ENCODE peak calls at places on chromosome 20, in five cellular contexts. G is GM12865, X is fibroblast of pulmonary artery, A is pancreas, K is upper lobe of right lung. F is an unnamed sample.

GRCh38 chr20:52242237-52243230 is 51.0 kb upstream of the ZFP64 start:
- DNase-seq in G (no peak), X (peak; percentile 37), A (no peak), K (no peak), F (peak; percentile 36)

GRCh38 chr20:40980106-40980827 is 48.4 kb upstream of the TOP1 start:
- DNase-seq in G (peak; percentile 79), X (peak; percentile 29), A (no peak), K (no peak), F (peak; percentile 41)

GRCh38 chr20:3580412-3580811 is 82.8 kb downstream of the GFRA4 start:
- DNase-seq in G (no peak), X (no peak), A (no peak), K (no peak), F (no peak)

GRCh38 chr20:13545755-13546154 is 93.0 kb downstream of the TASP1 start:
- DNase-seq in G (no peak), X (no peak), A (no peak), K (no peak), F (no peak)

GRCh38 chr20:61891916-61892649 is 173.6 kb downstream of the TAF4 start:
- DNase-seq in G (no peak), X (no peak), A (no peak), K (no peak), F (no peak)

GRCh38 chr20:1844723-1845523 is 50.3 kb upstream of the SIRPA start:
- DNase-seq in G (peak; percentile 86), X (peak; percentile 81), A (no peak), K (peak; percentile 75), F (peak; percentile 89)

GRCh38 chr20:4613718-4614620 is 107.7 kb upstream of the PRND start:
- DNase-seq in G (peak; percentile 78), X (peak; percentile 65), A (no peak), K (no peak), F (peak; percentile 72)

GRCh38 chr20:50510706-50511401 is 671 bp downstream of the PTPN1 start:
- DNase-seq in G (no peak), X (no peak), A (peak; percentile 44), K (peak; percentile 73), F (no peak)

GRCh38 chr20:7859371-7859802 is 80.9 kb downstream of the HAO1 start:
- DNase-seq in G (peak; percentile 35), X (peak; percentile 84), A (no peak), K (no peak), F (peak; percentile 80)

GRCh38 chr20:37228111-37228510 is 33.5 kb downstream of the GHRH start:
- DNase-seq in G (no peak), X (no peak), A (no peak), K (no peak), F (no peak)

GRCh38 chr20:51416532-51417244 is 125.8 kb downstream of the NFATC2 start:
- DNase-seq in G (no peak), X (no peak), A (no peak), K (no peak), F (no peak)

GRCh38 chr20:45294659-45295058 is 12.0 kb upstream of the RBPJL start:
- DNase-seq in G (no peak), X (no peak), A (no peak), K (no peak), F (no peak)

GRCh38 chr20:50138479-50139393 is 14.8 kb downstream of the PEDS1 start:
- DNase-seq in G (no peak), X (no peak), A (no peak), K (no peak), F (peak; percentile 45)

GRCh38 chr20:48750941-48751620 is 76.7 kb downstream of the PREX1 start:
- DNase-seq in G (peak; percentile 72), X (peak; percentile 67), A (no peak), K (peak; percentile 80), F (peak; percentile 62)

GRCh38 chr20:34112600-34113061 is 588 bp upstream of the EIF2S2 start:
- DNase-seq in G (peak; percentile 45), X (peak; percentile 59), A (no peak), K (peak; percentile 65), F (peak; percentile 62)

GRCh38 chr20:35264755-35265154 is 13.2 kb downstream of the MMP24OS start:
- DNase-seq in G (no peak), X (peak; percentile 21), A (no peak), K (no peak), F (no peak)

GRCh38 chr20:30598460-30599230 is 658.8 kb upstream of the DEFB115 start:
- DNase-seq in G (no peak), X (no peak), A (no peak), K (no peak), F (no peak)

GRCh38 chr20:53738945-53739798 is 145.5 kb upstream of the ZNF217 start:
- DNase-seq in G (peak; percentile 63), X (peak; percentile 14), A (no peak), K (no peak), F (no peak)

GRCh38 chr20:39089029-39089428 is 126.9 kb downstream of the DHX35 start:
- DNase-seq in G (no peak), X (no peak), A (no peak), K (no peak), F (no peak)

GRCh38 chr20:23995905-23996666 is 7.5 kb upstream of the GGTLC1 start:
- DNase-seq in G (peak; percentile 54), X (peak; percentile 48), A (peak; percentile 65), K (peak; percentile 76), F (peak; percentile 54)

GRCh38 chr20:2773812-2774211 is 26.6 kb downstream of the CPXM1 start:
- DNase-seq in G (no peak), X (no peak), A (no peak), K (no peak), F (no peak)

GRCh38 chr20:60009318-60009717 is 51.1 kb downstream of the CDH26 start:
- DNase-seq in G (no peak), X (no peak), A (no peak), K (peak; percentile 47), F (no peak)

GRCh38 chr20:22819784-22820183 is 215.3 kb upstream of the SSTR4 start:
- DNase-seq in G (no peak), X (no peak), A (no peak), K (no peak), F (no peak)

DNA sequence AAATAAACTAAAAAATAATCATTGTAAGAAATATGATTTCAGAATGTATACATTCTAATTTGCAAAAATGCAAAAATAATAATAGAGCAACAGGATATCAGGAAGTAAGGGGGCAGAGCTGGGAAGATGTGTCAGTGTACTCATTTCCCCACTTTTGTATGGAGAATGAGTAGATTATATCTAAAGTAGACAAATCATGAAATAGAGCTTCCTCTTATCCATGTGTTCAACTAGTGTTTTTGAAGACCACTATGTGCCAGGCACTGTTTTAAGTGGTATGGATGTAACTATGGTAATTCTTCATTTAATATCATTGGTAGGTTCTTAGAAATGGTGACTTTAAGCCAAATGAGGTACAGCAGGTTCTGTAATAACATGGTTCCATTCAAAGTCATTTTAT is 17.0 kb upstream of the BMP2 start:
- DNase-seq in G (no peak), X (no peak), A (no peak), K (no peak), F (no peak)
- H3K4me3 ChIP-seq in G (no peak overlapping the region), X (no peak overlapping the region), A (no peak overlapping the region), K (no peak overlapping the region), F (no peak overlapping the region)

DNA sequence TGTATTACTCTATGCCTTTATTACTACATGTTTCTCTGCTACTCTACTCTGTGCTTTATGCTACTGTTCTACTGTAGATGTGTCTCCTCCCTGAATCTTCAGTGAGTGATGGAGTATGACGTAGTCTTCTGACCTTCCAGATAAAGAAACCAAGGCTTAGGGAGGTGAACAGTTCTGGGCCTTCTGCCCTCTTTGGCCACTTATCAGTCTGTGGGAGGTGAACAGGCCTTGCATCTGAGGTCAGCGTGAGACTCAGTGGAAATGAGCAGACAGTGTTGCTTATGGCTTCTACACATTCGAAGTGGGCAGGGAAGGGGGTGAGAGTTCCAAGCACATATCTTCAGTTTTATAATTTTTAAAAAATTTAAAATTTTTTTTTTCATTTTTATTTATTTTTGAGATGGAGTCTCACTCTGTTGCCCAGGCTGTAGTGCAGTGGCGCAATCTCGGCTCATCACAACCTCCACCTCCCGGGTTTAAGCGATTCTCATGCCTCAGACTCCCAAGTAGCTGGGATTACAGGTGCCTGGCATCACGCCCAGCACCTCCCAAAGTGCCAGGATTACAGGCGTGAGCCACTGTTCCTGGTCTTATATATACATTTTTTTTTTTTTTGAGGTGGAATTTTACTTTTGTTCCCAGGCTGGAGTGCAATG is 24.2 kb downstream of the MYBL2 start:
- DNase-seq in G (no peak), X (no peak), A (no peak), K (no peak), F (no peak)
- H3K4me3 ChIP-seq in G (no peak overlapping the region), X (no peak overlapping the region), A (no peak overlapping the region), K (no peak overlapping the region), F (no peak overlapping the region)

GRCh38 chr20:10670521-10671220 is 3.1 kb downstream of the JAG1 start:
- DNase-seq in G (peak; percentile 91), X (no peak), A (no peak), K (no peak), F (peak; percentile 55)
- H3K4me3 ChIP-seq in G (peak overlapping the region; percentile 92), X (peak overlapping the region; percentile 95), A (peak overlapping the region; percentile 87), K (peak overlapping the region; percentile 91), F (peak overlapping the region; percentile 88)

GRCh38 chr20:55069951-55070350 is 594.6 kb downstream of the DOK5 start:
- DNase-seq in G (no peak), X (no peak), A (no peak), K (no peak), F (no peak)

GRCh38 chr20:55067158-55067825 is 591.9 kb downstream of the DOK5 start:
- DNase-seq in G (no peak), X (no peak), A (no peak), K (no peak), F (no peak)
- H3K4me3 ChIP-seq in G (no peak overlapping the region), X (no peak overlapping the region), A (no peak overlapping the region), K (no peak overlapping the region), F (no peak overlapping the region)

DNA sequence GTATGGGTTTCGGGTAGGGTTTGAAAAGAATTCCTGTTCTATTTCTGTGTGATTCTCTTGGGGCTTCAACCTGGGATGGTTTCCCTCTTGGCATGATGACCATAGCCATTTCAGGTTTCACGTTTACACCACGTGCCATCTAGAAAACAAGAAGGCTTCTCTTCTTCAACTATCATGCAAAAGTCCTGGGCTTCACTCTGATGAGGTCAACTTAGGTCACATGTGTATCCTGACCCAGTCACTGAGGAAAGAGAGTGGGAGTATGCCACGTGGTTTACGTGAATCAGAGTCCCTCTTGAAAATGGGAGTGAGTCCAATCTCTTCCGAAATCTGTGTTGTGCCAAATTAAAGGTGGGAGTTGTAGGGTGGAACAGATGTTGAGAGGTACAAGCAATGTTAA is 141.3 kb upstream of the INSM1 start:
- DNase-seq in G (no peak), X (no peak), A (no peak), K (no peak), F (no peak)
- H3K4me3 ChIP-seq in G (no peak overlapping the region), X (no peak overlapping the region), A (no peak overlapping the region), K (no peak overlapping the region), F (no peak overlapping the region)

F was measured in cardiac fibroblast.